ENCODE peak calls at places on chromosomes 12 and 14, in ten cellular contexts. J is iPS DF 6.9; X is hepatic stellate cell; N is stimulated activated effector memory CD8-positive, alpha-beta T cell treated with anti-CD3 and anti-CD28 coated beads, Interleukin-12 subunit alpha, Interleukin-12 subunit beta, amount 100 ng/mL, for 72 hours; K is H9; G is ovary; A is stimulated activated CD4-positive, alpha-beta T cell treated with anti-CD3 and anti-CD28 coated beads, Interleukin-12 subunit alpha, Interleukin-12 subunit beta, amount 100 ng/mL, for 4 hours; S is AG04450; D is Daoy; E is IMR-90. Q is an unnamed sample.

GRCh38 chr14:77206877-77207389 is 25.3 kb downstream of the TMEM63C start:
- DNase-seq in D (no peak), G (no peak), E (no peak), J (no peak), N (no peak), X (no peak), K (no peak), S (no peak), A (no peak), Q (no peak)

GRCh38 chr14:102570334-102570995 is 22.0 kb upstream of the RCOR1 start:
- DNase-seq in S (no peak), D (no peak), N (no peak), X (no peak), J (no peak), E (no peak), K (peak), G (no peak), A (no peak), Q (no peak)

GRCh38 chr12:52895726-52896189 is 9.1 kb downstream of the KRT8 start:
- DNase-seq in G (no peak), A (no peak), X (no peak), S (no peak), J (no peak), D (no peak), N (no peak), E (no peak), K (no peak), Q (no peak)

GRCh38 chr14:91860238-91860637 is 7.1 kb downstream of the TC2N start:
- DNase-seq in A (no peak), D (no peak), J (no peak), K (no peak), S (no peak), E (no peak), X (no peak), G (no peak), N (no peak), Q (no peak)

GRCh38 chr14:68522510-68523325 is 270.1 kb downstream of the ZFP36L1 start:
- DNase-seq in X (peak), G (peak), N (no peak), J (no peak), K (no peak), S (no peak), D (no peak), E (no peak), A (no peak), Q (peak)

GRCh38 chr14:84468153-84468552 is 1061.8 kb upstream of the FLRT2 start:
- DNase-seq in A (no peak), X (no peak), E (no peak), N (no peak), G (no peak), K (no peak), J (no peak), D (no peak), S (no peak), Q (no peak)

GRCh38 chr14:104390941-104391901 is 188.3 kb upstream of the C14orf180 start:
- DNase-seq in X (no peak), K (peak), A (no peak), J (no peak), N (no peak), G (peak), D (no peak), E (no peak), S (no peak), Q (peak)

GRCh38 chr12:91923864-91924263 is 221.8 kb downstream of the BTG1 start:
- DNase-seq in A (no peak), S (no peak), N (no peak), K (no peak), X (no peak), E (no peak), D (no peak), G (no peak), J (no peak), Q (no peak)

GRCh38 chr12:105245291-105245690 is 9.3 kb upstream of the APPL2 start:
- DNase-seq in G (no peak), N (no peak), D (no peak), J (no peak), X (no peak), S (no peak), E (no peak), K (no peak), A (no peak), Q (no peak)

GRCh38 chr12:109775172-109775881 is 57.9 kb downstream of the TRPV4 start:
- DNase-seq in X (peak), A (peak), K (peak), J (peak), D (peak), N (peak), E (peak), S (peak), G (peak), Q (peak)

GRCh38 chr14:24845851-24846250 is 204.1 kb downstream of the STXBP6 start:
- DNase-seq in D (no peak), A (no peak), K (no peak), X (no peak), G (no peak), N (no peak), E (no peak), S (no peak), J (no peak), Q (no peak)

GRCh38 chr12:120669055-120669828 is 17.7 kb upstream of the MLEC start:
- DNase-seq in A (no peak), E (no peak), K (peak), D (peak), X (peak), G (peak), N (no peak), S (no peak), J (no peak), Q (no peak)

GRCh38 chr12:101775814-101776213 is 36.6 kb upstream of the SYCP3 start:
- DNase-seq in G (no peak), J (no peak), X (no peak), E (no peak), A (no peak), N (no peak), D (no peak), S (no peak), K (no peak), Q (no peak)

GRCh38 chr12:8014836-8015235 is 17.7 kb upstream of the FOXJ2 start:
- DNase-seq in S (no peak), E (no peak), A (no peak), N (no peak), D (no peak), X (no peak), K (no peak), J (no peak), G (no peak), Q (no peak)

Q was measured in right atrium auricular region.